ENCODE peak calls at places on chromosomes 2 and 18, in six cellular contexts. One of them, this sample, is unnamed.

GRCh38 chr2:1482981-1483380 is 69.7 kb downstream of the TPO start:
- DNase-seq in foreskin fibroblast: no peak
- DNase-seq in heart right ventricle: no peak
- DNase-seq in ovary: no peak
- DNase-seq in choroid plexus epithelial cell: no peak
- DNase-seq in BE2C: no peak
- DNase-seq in this sample: no peak

GRCh38 chr2:224722777-224723176 is 6.6 kb upstream of the CCDC195 start:
- DNase-seq in BE2C: no peak
- DNase-seq in foreskin fibroblast: no peak
- DNase-seq in heart right ventricle: no peak
- DNase-seq in ovary: no peak
- DNase-seq in choroid plexus epithelial cell: peak; percentile 4
- DNase-seq in this sample: no peak

GRCh38 chr2:150824118-150824517 is 336.7 kb upstream of the RND3 start:
- DNase-seq in choroid plexus epithelial cell: no peak
- DNase-seq in ovary: no peak
- DNase-seq in BE2C: no peak
- DNase-seq in foreskin fibroblast: peak; percentile 19
- DNase-seq in heart right ventricle: no peak
- DNase-seq in this sample: no peak

GRCh38 chr2:135494503-135494902 is 36.5 kb downstream of the ZRANB3 start:
- DNase-seq in choroid plexus epithelial cell: peak; percentile 66
- DNase-seq in heart right ventricle: no peak
- DNase-seq in foreskin fibroblast: peak; percentile 61
- DNase-seq in BE2C: no peak
- DNase-seq in ovary: no peak
- DNase-seq in this sample: peak; percentile 17

GRCh38 chr2:137000790-137001189 is 235.4 kb downstream of the THSD7B start:
- DNase-seq in heart right ventricle: no peak
- DNase-seq in BE2C: no peak
- DNase-seq in ovary: no peak
- DNase-seq in foreskin fibroblast: no peak
- DNase-seq in choroid plexus epithelial cell: no peak
- DNase-seq in this sample: no peak

GRCh38 chr2:46540496-46541342 is 61.4 kb downstream of the TMEM247 start:
- DNase-seq in BE2C: no peak
- DNase-seq in choroid plexus epithelial cell: peak; percentile 51
- DNase-seq in heart right ventricle: no peak
- DNase-seq in foreskin fibroblast: peak; percentile 80
- DNase-seq in ovary: no peak
- DNase-seq in this sample: no peak

GRCh38 chr18:48342125-48342524 is 67.1 kb downstream of the ZBTB7C start:
- DNase-seq in foreskin fibroblast: no peak
- DNase-seq in BE2C: no peak
- DNase-seq in choroid plexus epithelial cell: no peak
- DNase-seq in heart right ventricle: peak; percentile 22
- DNase-seq in ovary: no peak
- DNase-seq in this sample: no peak

GRCh38 chr2:186503827-186504606 is 18.0 kb downstream of the ZC3H15 start:
- DNase-seq in foreskin fibroblast: peak; percentile 43
- DNase-seq in heart right ventricle: no peak
- DNase-seq in BE2C: no peak
- DNase-seq in ovary: no peak
- DNase-seq in choroid plexus epithelial cell: peak; percentile 59
- DNase-seq in this sample: no peak

GRCh38 chr2:169619946-169620345 is 35.8 kb downstream of the PPIG start:
- DNase-seq in heart right ventricle: no peak
- DNase-seq in BE2C: no peak
- DNase-seq in foreskin fibroblast: no peak
- DNase-seq in ovary: no peak
- DNase-seq in choroid plexus epithelial cell: peak; percentile 2
- DNase-seq in this sample: no peak

GRCh38 chr2:120360307-120360855 is 14.4 kb downstream of the INHBB start:
- DNase-seq in choroid plexus epithelial cell: peak; percentile 47
- DNase-seq in foreskin fibroblast: no peak
- DNase-seq in ovary: no peak
- DNase-seq in BE2C: no peak
- DNase-seq in heart right ventricle: no peak
- DNase-seq in this sample: no peak

GRCh38 chr2:222752731-222753130 is 81.3 kb downstream of the MOGAT1 start:
- DNase-seq in foreskin fibroblast: no peak
- DNase-seq in choroid plexus epithelial cell: peak; percentile 14
- DNase-seq in ovary: no peak
- DNase-seq in BE2C: no peak
- DNase-seq in heart right ventricle: no peak
- DNase-seq in this sample: no peak

GRCh38 chr2:155836439-155836838 is 496.1 kb downstream of the NR4A2 start:
- DNase-seq in choroid plexus epithelial cell: no peak
- DNase-seq in BE2C: no peak
- DNase-seq in foreskin fibroblast: no peak
- DNase-seq in ovary: no peak
- DNase-seq in heart right ventricle: no peak
- DNase-seq in this sample: no peak

GRCh38 chr2:28088970-28089369 is 198.4 kb downstream of the BABAM2 start:
- DNase-seq in BE2C: no peak
- DNase-seq in foreskin fibroblast: peak; percentile 68
- DNase-seq in choroid plexus epithelial cell: peak; percentile 64
- DNase-seq in ovary: no peak
- DNase-seq in heart right ventricle: no peak
- DNase-seq in this sample: no peak

GRCh38 chr2:66531156-66531555 is 96.2 kb downstream of the MEIS1 start:
- DNase-seq in ovary: no peak
- DNase-seq in BE2C: no peak
- DNase-seq in foreskin fibroblast: peak; percentile 47
- DNase-seq in choroid plexus epithelial cell: no peak
- DNase-seq in heart right ventricle: no peak
- DNase-seq in this sample: no peak

GRCh38 chr2:37337636-37338280 is 6.7 kb upstream of the QPCT start:
- DNase-seq in ovary: no peak
- DNase-seq in choroid plexus epithelial cell: no peak
- DNase-seq in BE2C: no peak
- DNase-seq in heart right ventricle: no peak
- DNase-seq in foreskin fibroblast: no peak
- DNase-seq in this sample: no peak

GRCh38 chr18:23107718-23108117 is 27.6 kb upstream of the CABLES1 start:
- DNase-seq in foreskin fibroblast: no peak
- DNase-seq in choroid plexus epithelial cell: no peak
- DNase-seq in ovary: no peak
- DNase-seq in heart right ventricle: no peak
- DNase-seq in BE2C: no peak
- DNase-seq in this sample: no peak

GRCh38 chr2:234823877-234824376 is 127.9 kb upstream of the SH3BP4 start:
- DNase-seq in ovary: no peak
- DNase-seq in choroid plexus epithelial cell: peak; percentile 88
- DNase-seq in heart right ventricle: no peak
- DNase-seq in BE2C: no peak
- DNase-seq in foreskin fibroblast: peak; percentile 97
- DNase-seq in this sample: peak; percentile 92

GRCh38 chr2:238655974-238656722 is 191.7 kb upstream of the TWIST2 start:
- DNase-seq in BE2C: no peak
- DNase-seq in choroid plexus epithelial cell: no peak
- DNase-seq in foreskin fibroblast: peak; percentile 37
- DNase-seq in ovary: no peak
- DNase-seq in heart right ventricle: no peak
- DNase-seq in this sample: no peak

GRCh38 chr2:28681216-28681981 is 70.2 kb upstream of the PPP1CB start:
- DNase-seq in foreskin fibroblast: no peak
- DNase-seq in heart right ventricle: no peak
- DNase-seq in choroid plexus epithelial cell: peak; percentile 84
- DNase-seq in ovary: no peak
- DNase-seq in BE2C: no peak
- DNase-seq in this sample: no peak

GRCh38 chr2:143646271-143646670 is 517.1 kb downstream of the ARHGAP15 start:
- DNase-seq in ovary: no peak
- DNase-seq in choroid plexus epithelial cell: no peak
- DNase-seq in BE2C: no peak
- DNase-seq in heart right ventricle: no peak
- DNase-seq in foreskin fibroblast: no peak
- DNase-seq in this sample: no peak

DNA sequence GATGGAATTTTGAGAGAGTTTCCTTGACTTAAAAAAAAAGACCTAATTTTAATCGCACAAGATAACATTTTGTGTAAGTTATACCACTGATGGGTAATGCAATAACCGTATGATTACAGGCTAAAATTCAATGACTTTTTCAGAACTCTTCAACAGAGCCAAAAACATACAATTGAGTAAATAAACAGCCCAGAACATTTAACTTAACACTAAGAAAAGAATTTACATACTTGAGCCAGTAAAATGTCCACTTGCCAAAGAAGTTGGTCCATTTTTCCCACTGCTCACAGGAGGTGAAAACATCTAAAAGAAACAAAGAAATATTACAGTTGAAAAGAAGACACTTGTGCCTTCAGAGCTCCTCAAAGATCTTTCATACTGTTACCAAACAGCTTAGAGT is 2.9 kb downstream of the TCF4 start:
- DNase-seq in BE2C: no peak
- DNase-seq in choroid plexus epithelial cell: peak; percentile 7
- DNase-seq in foreskin fibroblast: no peak
- DNase-seq in heart right ventricle: no peak
- DNase-seq in ovary: no peak
- DNase-seq in this sample: no peak
- H3K4me3 ChIP-seq in BE2C: peak overlapping the region; percentile 74
- H3K4me3 ChIP-seq in choroid plexus epithelial cell: no peak overlapping the region
- H3K4me3 ChIP-seq in foreskin fibroblast: peak overlapping the region; percentile 68
- H3K4me3 ChIP-seq in heart right ventricle: peak overlapping the region; percentile 64
- H3K4me3 ChIP-seq in ovary: no peak overlapping the region
- H3K4me3 ChIP-seq in this sample: peak overlapping the region; percentile 51

GRCh38 chr2:65072181-65072970 is 16.2 kb downstream of the CEP68 start:
- DNase-seq in heart right ventricle: no peak
- DNase-seq in choroid plexus epithelial cell: no peak
- DNase-seq in ovary: no peak
- DNase-seq in foreskin fibroblast: no peak
- DNase-seq in BE2C: no peak
- DNase-seq in this sample: no peak

GRCh38 chr2:65069425-65069824 is 13.2 kb downstream of the CEP68 start:
- DNase-seq in ovary: no peak
- DNase-seq in BE2C: no peak
- DNase-seq in foreskin fibroblast: no peak
- DNase-seq in heart right ventricle: no peak
- DNase-seq in choroid plexus epithelial cell: no peak
- DNase-seq in this sample: no peak

GRCh38 chr2:65070856-65071255 is 14.6 kb downstream of the CEP68 start:
- DNase-seq in choroid plexus epithelial cell: no peak
- DNase-seq in foreskin fibroblast: no peak
- DNase-seq in BE2C: no peak
- DNase-seq in heart right ventricle: no peak
- DNase-seq in ovary: no peak
- DNase-seq in this sample: no peak

GRCh38 chr2:65071499-65072180 is 15.4 kb downstream of the CEP68 start:
- DNase-seq in heart right ventricle: peak; percentile 44
- DNase-seq in ovary: peak; percentile 64
- DNase-seq in BE2C: peak; percentile 70
- DNase-seq in choroid plexus epithelial cell: peak; percentile 52
- DNase-seq in foreskin fibroblast: peak; percentile 45
- DNase-seq in this sample: no peak

DNA sequence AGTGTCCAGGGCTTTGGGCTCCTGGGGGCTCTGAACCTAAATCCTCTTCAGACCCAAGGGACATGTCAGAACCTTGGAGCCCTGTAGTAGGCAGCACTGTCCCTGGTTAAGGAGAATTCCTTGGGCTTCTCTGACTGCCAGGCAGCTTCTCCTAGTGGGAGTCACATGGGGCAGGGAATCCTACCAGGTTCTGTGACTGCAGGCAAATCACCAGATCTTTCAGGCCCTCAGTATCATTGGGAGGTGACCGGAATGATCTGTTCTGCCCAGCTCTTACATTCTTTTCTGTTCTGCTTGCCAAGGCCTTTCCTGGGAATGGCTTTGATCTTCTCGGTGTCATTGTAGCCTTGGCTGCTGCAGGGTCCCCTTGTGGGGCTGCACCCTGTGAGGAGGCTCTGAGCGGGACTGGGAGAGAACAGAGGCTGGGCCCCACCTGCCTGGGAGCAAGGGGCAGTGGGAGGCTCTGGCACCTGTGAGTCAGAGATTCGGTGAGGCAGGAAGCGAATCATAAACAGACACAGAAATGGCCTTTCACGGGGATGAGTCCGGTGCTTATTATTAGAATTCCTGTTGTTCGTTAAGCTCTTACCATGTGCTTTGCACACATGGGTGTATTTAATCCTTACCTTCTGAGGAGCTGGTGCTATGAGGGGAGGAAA is 14.1 kb downstream of the CEP68 start:
- DNase-seq in BE2C: no peak
- DNase-seq in foreskin fibroblast: peak; percentile 77
- DNase-seq in ovary: no peak
- DNase-seq in heart right ventricle: no peak
- DNase-seq in choroid plexus epithelial cell: peak; percentile 48
- DNase-seq in this sample: no peak
- TF ChIP-seq CTCF in BE2C: no peak
- TF ChIP-seq CTCF in foreskin fibroblast: peak; percentile 39
- TF ChIP-seq CTCF in ovary: no peak
- TF ChIP-seq CTCF in heart right ventricle: peak; percentile 6
- TF ChIP-seq CTCF in choroid plexus epithelial cell: peak; percentile 45
- TF ChIP-seq CTCF in this sample: peak; percentile 24

DNA sequence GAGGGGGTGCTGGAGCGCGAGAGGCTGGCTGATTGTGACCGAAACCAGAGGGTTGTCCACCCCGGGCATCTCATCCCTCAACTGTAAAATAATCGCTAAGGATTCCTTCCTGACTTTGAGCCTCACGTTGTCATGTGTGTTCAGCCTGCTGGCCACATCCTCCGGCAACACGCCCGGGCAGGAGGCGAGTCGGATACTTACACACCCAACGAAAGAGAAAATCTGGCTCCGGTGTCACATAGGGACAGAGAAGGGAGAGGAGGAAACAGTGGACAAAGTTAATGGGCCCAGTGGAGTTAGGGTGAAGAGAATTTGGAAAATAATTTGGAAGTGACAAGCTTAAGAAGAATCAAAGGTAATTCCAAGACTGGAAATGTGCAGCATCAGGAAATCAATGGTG is 2.4 kb downstream of the TLX2 start:
- DNase-seq in choroid plexus epithelial cell: no peak
- DNase-seq in heart right ventricle: no peak
- DNase-seq in BE2C: no peak
- DNase-seq in ovary: no peak
- DNase-seq in foreskin fibroblast: no peak
- DNase-seq in this sample: no peak
- H3K4me3 ChIP-seq in choroid plexus epithelial cell: no peak overlapping the region
- H3K4me3 ChIP-seq in heart right ventricle: peak overlapping the region; percentile 28
- H3K4me3 ChIP-seq in BE2C: no peak overlapping the region
- H3K4me3 ChIP-seq in ovary: no peak overlapping the region
- H3K4me3 ChIP-seq in foreskin fibroblast: no peak overlapping the region
- H3K4me3 ChIP-seq in this sample: no peak overlapping the region

DNA sequence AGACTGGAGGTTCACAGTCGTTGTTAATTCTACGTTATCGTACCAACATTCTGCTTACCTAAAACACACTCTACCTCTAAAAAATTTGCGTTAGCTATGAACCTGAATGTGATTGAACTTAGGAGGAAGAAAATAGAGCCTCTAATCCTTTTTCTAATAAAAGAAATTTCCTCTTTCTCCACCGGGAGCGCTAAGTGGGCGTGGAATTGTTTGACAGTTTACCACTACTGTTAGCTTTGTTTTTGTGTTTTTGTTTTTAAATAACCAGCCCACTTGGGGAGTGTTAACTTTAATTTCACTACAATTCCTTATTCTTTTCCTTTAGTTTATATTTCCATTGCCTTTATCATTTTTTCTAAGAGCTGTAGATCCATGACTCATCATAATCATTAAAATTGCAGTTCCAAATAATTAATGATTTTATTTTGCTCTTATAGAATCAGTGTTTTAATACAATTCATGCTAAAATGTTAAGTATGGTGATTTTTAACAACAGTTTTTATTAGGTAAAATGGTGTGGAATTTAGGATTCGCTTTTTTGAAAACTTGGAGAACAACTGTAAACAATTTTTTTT is 55.0 kb upstream of the ITM2C start:
- DNase-seq in foreskin fibroblast: no peak
- DNase-seq in ovary: no peak
- DNase-seq in heart right ventricle: no peak
- DNase-seq in choroid plexus epithelial cell: no peak
- DNase-seq in BE2C: no peak
- DNase-seq in this sample: no peak
- TF ChIP-seq CTCF in foreskin fibroblast: no peak
- TF ChIP-seq CTCF in ovary: no peak
- TF ChIP-seq CTCF in heart right ventricle: no peak
- TF ChIP-seq CTCF in choroid plexus epithelial cell: peak; percentile 49
- TF ChIP-seq CTCF in BE2C: peak; percentile 49
- TF ChIP-seq CTCF in this sample: no peak